ENCODE peak calls at places on chromosomes 4 and X, in four cellular contexts. Z, H, X and I are unnamed samples.

GRCh38 chr4:164977243-164978164 is at the start of gene TRIM61:
- DNase-seq in X (no peak), Z (peak; percentile 93), H (no peak), I (peak; percentile 42)

GRCh38 chr4:173139561-173139960 is 29.1 kb upstream of the GALNT7 start:
- DNase-seq in X (no peak), H (no peak), Z (no peak), I (no peak)

GRCh38 chr4:127479031-127479622 is 153.6 kb upstream of the INTU start:
- DNase-seq in Z (peak; percentile 35), X (no peak), H (peak; percentile 50), I (peak; percentile 39)

GRCh38 chr4:155822572-155822971 is 43.5 kb downstream of the ASIC5 start:
- DNase-seq in Z (peak; percentile 12), X (no peak), H (peak; percentile 23), I (no peak)

GRCh38 chr4:41132055-41132683 is 82.2 kb downstream of the APBB2 start:
- DNase-seq in X (no peak), Z (no peak), H (no peak), I (no peak)

GRCh38 chrX:15749642-15750610 is 11.9 kb downstream of the CA5B start:
- DNase-seq in X (no peak), Z (peak; percentile 56), H (no peak), I (peak; percentile 51)

GRCh38 chr4:16448240-16448639 is 222.0 kb upstream of the TAPT1 start:
- DNase-seq in Z (no peak), X (no peak), H (no peak), I (no peak)

GRCh38 chr4:8504279-8505007 is 63.9 kb downstream of the TRMT44 start:
- DNase-seq in H (no peak), X (no peak), Z (no peak), I (no peak)

GRCh38 chrX:53081925-53082772 is at the start of gene TSPYL2:
- DNase-seq in H (peak; percentile 97), X (peak; percentile 91), Z (peak; percentile 96), I (peak; percentile 98)

GRCh38 chrX:53085661-53086229 is 3.6 kb downstream of the TSPYL2 start:
- DNase-seq in X (no peak), H (no peak), Z (no peak), I (no peak)

GRCh38 chrX:53084863-53085262 is 2.7 kb downstream of the TSPYL2 start:
- DNase-seq in Z (no peak), H (no peak), X (no peak), I (no peak)

GRCh38 chrX:53082773-53083616 is 828 bp downstream of the TSPYL2 start:
- DNase-seq in Z (no peak), H (no peak), X (peak; percentile 30), I (no peak)

DNA sequence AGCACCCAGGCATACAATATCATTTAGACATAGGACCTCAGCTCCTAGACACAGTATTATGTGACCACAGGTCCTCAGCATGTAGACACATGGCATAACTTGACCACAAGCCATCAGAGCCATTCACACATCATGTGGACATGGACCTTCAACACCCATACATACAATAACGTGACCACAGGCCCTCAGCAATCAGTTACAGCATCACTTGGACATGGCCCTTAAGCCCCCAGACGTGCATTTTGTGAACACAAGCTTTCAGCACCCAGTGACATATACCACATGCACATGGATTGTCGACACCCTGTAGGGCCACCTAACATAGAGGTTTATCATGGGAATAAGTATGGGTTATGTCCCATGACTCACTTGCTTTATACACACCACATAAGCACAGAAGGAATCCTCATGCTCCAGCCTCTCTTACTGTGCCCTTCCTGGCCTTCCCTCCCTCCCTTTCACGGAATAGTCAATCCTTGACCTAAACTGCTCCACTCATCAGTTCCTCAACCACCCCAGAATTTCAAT is 1.9 kb downstream of the TSPYL2 start:
- DNase-seq in X (no peak), H (no peak), Z (no peak), I (no peak)
- H3K4me3 ChIP-seq in X (no peak overlapping the region), H (no peak overlapping the region), Z (no peak overlapping the region), I (peak overlapping the region; percentile 65)

GRCh38 chrX:19515615-19516105 is 352 bp upstream of the MAP3K15 start:
- DNase-seq in X (no peak), H (no peak), Z (no peak), I (no peak)
- TF ChIP-seq CTCF in X (no peak), H (peak; percentile 4), Z (peak; percentile 22), I (no peak)

DNA sequence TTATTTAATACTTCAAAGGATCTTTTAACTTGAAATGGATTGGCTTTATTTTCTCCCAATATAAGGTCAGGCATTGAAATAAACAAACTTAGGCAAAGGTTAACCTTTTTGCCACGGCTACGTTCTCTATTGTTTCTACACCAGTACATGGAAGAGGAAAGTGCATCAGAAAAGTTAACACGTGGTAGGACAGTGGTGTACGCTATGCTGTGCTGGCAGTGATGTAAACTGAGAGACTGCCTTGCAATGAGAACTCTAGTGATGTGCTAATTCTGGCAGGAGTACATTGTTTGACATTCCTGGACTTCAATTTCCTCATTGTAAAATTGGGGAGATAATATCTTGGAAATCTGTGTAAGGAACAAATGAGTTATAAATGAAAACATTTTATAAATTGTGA is 208.2 kb downstream of the TMA16 start:
- DNase-seq in H (no peak), X (no peak), Z (no peak), I (peak; percentile 15)
- H3K4me3 ChIP-seq in H (no peak overlapping the region), X (no peak overlapping the region), Z (no peak overlapping the region), I (no peak overlapping the region)

GRCh38 chrX:115940348-115940747 is 230.2 kb upstream of the AGTR2 start:
- DNase-seq in Z (no peak), H (no peak), X (no peak), I (no peak)

GRCh38 chrX:115941388-115941787 is 229.2 kb upstream of the AGTR2 start:
- DNase-seq in H (no peak), Z (no peak), X (no peak), I (no peak)

GRCh38 chrX:115939070-115939469 is 231.5 kb upstream of the AGTR2 start:
- DNase-seq in X (no peak), H (no peak), Z (peak; percentile 18), I (no peak)

GRCh38 chrX:115939636-115940160 is 230.8 kb upstream of the AGTR2 start:
- DNase-seq in Z (no peak), X (no peak), H (no peak), I (no peak)

GRCh38 chrX:115940888-115941332 is 229.6 kb upstream of the AGTR2 start:
- DNase-seq in Z (peak; percentile 56), X (peak; percentile 84), H (peak; percentile 45), I (peak; percentile 69)
- TF ChIP-seq CTCF in Z (peak; percentile 14), X (peak; percentile 59), H (peak; percentile 5), I (peak; percentile 30)

GRCh38 chrX:56920338-56920997 is 74.9 kb downstream of the SPIN3 start:
- DNase-seq in X (no peak), Z (no peak), H (no peak), I (no peak)
- H3K4me3 ChIP-seq in X (no peak overlapping the region), Z (no peak overlapping the region), H (no peak overlapping the region), I (no peak overlapping the region)

DNA sequence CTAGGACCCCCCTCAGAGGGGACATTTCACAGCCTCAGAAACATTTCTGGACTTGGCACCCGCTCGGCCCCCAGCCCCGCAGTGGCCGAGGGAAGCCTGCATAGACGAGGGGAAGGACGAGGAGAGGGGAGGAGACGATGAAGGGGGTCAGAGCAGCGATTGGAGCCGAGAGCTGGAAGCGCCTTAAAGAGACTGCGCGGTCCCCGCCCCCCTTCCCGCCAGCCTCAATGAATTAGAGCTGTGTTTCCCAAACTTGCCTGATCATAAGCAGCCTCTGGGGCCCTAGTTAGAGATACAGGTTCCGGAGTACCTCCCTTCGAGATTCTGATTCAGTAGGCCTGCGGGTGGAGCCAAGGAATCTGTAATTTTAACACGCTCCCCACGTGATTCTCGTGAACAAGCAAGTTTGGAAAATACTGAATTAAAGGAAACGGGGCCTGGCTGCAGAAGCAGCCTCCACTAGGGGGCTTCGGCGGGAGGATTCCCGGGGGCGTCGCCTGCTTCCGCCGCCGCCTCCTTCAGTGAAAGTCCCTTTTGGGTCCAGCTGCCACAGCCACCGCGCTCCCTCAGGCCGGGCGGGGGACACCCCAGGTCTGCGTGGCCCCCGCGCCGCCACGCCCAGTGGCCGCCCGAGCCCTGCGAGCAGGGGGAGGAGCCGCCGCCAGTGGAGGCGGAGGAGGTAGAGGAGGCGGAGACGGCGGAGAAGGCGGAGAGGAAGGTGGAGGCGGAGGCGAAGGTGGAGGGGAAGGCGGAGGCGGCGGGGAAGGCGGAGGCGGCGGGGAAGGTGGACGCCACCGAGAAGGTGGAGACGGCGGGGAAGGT is at the start of gene USP27X:
- DNase-seq in Z (peak; percentile 88), X (peak; percentile 65), H (peak; percentile 88), I (peak; percentile 80)
- TF ChIP-seq CTCF in Z (peak; percentile 40), X (peak; percentile 7), H (peak; percentile 63), I (peak; percentile 52)

GRCh38 chr4:94550352-94550751 is 98.6 kb downstream of the PDLIM5 start:
- DNase-seq in X (no peak), H (no peak), Z (no peak), I (no peak)

GRCh38 chr4:94551616-94552564 is 100.1 kb downstream of the PDLIM5 start:
- DNase-seq in H (peak; percentile 58), Z (no peak), X (no peak), I (peak; percentile 76)

GRCh38 chr4:94548571-94548970 is 96.8 kb downstream of the PDLIM5 start:
- DNase-seq in Z (no peak), X (no peak), H (peak; percentile 83), I (peak; percentile 77)

GRCh38 chr4:94546949-94547348 is 95.2 kb downstream of the PDLIM5 start:
- DNase-seq in Z (no peak), X (no peak), H (no peak), I (no peak)

DNA sequence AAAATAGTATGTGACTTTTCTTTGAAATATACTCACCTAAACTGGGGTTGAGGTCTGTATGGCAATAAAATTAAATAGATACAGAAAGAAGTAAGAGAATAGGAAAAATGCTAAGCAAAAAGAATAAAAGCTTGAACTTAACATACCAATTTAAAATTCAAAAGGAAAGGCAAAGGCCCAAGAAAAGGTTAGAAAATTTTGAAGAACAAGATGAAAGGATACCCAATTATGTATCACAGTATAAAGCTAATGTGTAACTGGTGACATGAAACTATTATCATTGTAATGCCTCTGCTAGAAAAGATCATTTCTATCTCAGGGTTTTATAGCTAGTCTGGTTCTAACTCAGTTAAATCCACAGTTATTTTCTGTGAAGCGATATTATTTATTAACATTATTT is 99.1 kb downstream of the PDLIM5 start:
- DNase-seq in H (no peak), X (no peak), Z (no peak), I (no peak)
- H3K4me3 ChIP-seq in H (no peak overlapping the region), X (no peak overlapping the region), Z (no peak overlapping the region), I (no peak overlapping the region)

GRCh38 chrX:50206753-50207152 is 2.2 kb downstream of the CCNB3 start:
- DNase-seq in X (no peak), H (no peak), Z (no peak), I (no peak)

DNA sequence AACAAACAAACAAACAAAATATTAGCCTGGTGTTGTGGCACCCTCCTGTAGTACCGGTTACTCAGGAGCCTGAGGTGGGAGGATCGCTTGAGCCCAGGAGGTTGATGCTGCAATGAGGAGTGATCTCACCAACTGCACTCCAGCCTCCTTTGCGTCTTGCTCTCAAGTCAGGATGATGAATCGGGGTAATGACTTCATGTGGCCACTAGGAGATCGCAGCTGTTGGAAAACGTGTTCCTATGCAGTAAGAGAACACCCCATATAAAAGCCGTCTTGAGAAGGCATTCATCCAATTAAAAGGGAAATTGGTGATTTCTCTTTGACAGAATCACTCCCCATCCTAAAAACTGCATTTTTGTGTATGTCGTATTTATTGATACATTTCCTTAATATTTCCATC is 6.9 kb downstream of the CCNB3 start:
- DNase-seq in X (no peak), Z (peak; percentile 1), H (no peak), I (peak; percentile 7)
- TF ChIP-seq CTCF in X (no peak), Z (peak; percentile 11), H (peak; percentile 19), I (peak; percentile 46)